ENCODE peak calls at places on chromosomes 1 and 21, in five cellular contexts. T is cardiac muscle cell, O is brain microvascular endothelial cell, M is BJ, H is uterus. V is an unnamed sample.

GRCh38 chr21:39022901-39023693 is 160.2 kb downstream of the PSMG1 start:
- DNase-seq in T (peak), O (no peak), M (no peak), H (peak), V (peak)

GRCh38 chr1:79738101-79738500 is 731.6 kb upstream of the ADGRL4 start:
- DNase-seq in T (no peak), O (no peak), M (no peak), H (no peak), V (no peak)

GRCh38 chr1:112092656-112093371 is 103.3 kb upstream of the KCND3 start:
- DNase-seq in T (no peak), O (no peak), M (no peak), H (no peak), V (no peak)

GRCh38 chr21:34996304-34997081 is 52.6 kb downstream of the RUNX1 start:
- DNase-seq in T (no peak), O (no peak), M (no peak), H (peak), V (peak)

GRCh38 chr1:97849350-97850339 is 71.2 kb downstream of the DPYD start:
- DNase-seq in T (no peak), O (peak), M (peak), H (no peak), V (peak)

GRCh38 chr21:42580793-42581201 is 67.1 kb downstream of the SLC37A1 start:
- DNase-seq in T (no peak), O (no peak), M (no peak), H (no peak), V (no peak)

GRCh38 chr21:43299441-43300277 is 127.3 kb downstream of the SIK1 start:
- DNase-seq in T (peak), O (no peak), M (no peak), H (no peak), V (no peak)

GRCh38 chr1:165117482-165117881 is 239.0 kb downstream of the LMX1A start:
- DNase-seq in T (peak), O (no peak), M (no peak), H (no peak), V (no peak)

GRCh38 chr1:180626711-180627110 is 5.1 kb upstream of the XPR1 start:
- DNase-seq in T (no peak), O (no peak), M (no peak), H (no peak), V (no peak)

GRCh38 chr1:41423511-41424191 is 60.8 kb downstream of the EDN2 start:
- DNase-seq in T (no peak), O (no peak), M (no peak), H (no peak), V (no peak)

GRCh38 chr1:94753171-94753972 is 66.8 kb upstream of the SLC44A3 start:
- DNase-seq in T (peak), O (no peak), M (no peak), H (peak), V (peak)

GRCh38 chr1:113912594-113913311 is 7.6 kb downstream of the DCLRE1B start:
- DNase-seq in T (no peak), O (peak), M (no peak), H (peak), V (peak)

GRCh38 chr21:34852438-34852837 is 183.6 kb downstream of the CLIC6 start:
- DNase-seq in T (no peak), O (no peak), M (no peak), H (no peak), V (no peak)

GRCh38 chr1:160993544-160993943 is 27.4 kb downstream of the F11R start:
- DNase-seq in T (no peak), O (peak), M (peak), H (no peak), V (peak)

GRCh38 chr1:156803086-156803851 is 13.4 kb downstream of the SH2D2A start:
- DNase-seq in T (no peak), O (no peak), M (no peak), H (no peak), V (no peak)

GRCh38 chr1:218254296-218254918 is 30.7 kb upstream of the RRP15 start:
- DNase-seq in T (peak), O (no peak), M (no peak), H (no peak), V (no peak)

GRCh38 chr1:182877331-182877730 is 38.2 kb downstream of the DHX9 start:
- DNase-seq in T (no peak), O (no peak), M (no peak), H (no peak), V (no peak)

GRCh38 chr1:227759345-227760300 is 24.4 kb downstream of the SNAP47 start:
- DNase-seq in T (no peak), O (peak), M (peak), H (peak), V (peak)

GRCh38 chr1:193211539-193211938 is 25.1 kb upstream of the B3GALT2 start:
- DNase-seq in T (peak), O (peak), M (peak), H (no peak), V (peak)

GRCh38 chr1:107529511-107530149 is 388.8 kb downstream of the NTNG1 start:
- DNase-seq in T (peak), O (peak), M (no peak), H (no peak), V (peak)

GRCh38 chr1:245168090-245168489 is 13.3 kb downstream of the KIF26B start:
- DNase-seq in T (no peak), O (no peak), M (no peak), H (no peak), V (no peak)

GRCh38 chr1:183841550-183841949 is 36.6 kb downstream of the RGL1 start:
- DNase-seq in T (no peak), O (no peak), M (no peak), H (no peak), V (no peak)

GRCh38 chr1:62241357-62242131 is 46.9 kb downstream of the L1TD1 start:
- DNase-seq in T (no peak), O (no peak), M (no peak), H (no peak), V (peak)

GRCh38 chr1:15667362-15667761 is 16.8 kb upstream of the PLEKHM2 start:
- DNase-seq in T (no peak), O (no peak), M (no peak), H (no peak), V (no peak)

DNA sequence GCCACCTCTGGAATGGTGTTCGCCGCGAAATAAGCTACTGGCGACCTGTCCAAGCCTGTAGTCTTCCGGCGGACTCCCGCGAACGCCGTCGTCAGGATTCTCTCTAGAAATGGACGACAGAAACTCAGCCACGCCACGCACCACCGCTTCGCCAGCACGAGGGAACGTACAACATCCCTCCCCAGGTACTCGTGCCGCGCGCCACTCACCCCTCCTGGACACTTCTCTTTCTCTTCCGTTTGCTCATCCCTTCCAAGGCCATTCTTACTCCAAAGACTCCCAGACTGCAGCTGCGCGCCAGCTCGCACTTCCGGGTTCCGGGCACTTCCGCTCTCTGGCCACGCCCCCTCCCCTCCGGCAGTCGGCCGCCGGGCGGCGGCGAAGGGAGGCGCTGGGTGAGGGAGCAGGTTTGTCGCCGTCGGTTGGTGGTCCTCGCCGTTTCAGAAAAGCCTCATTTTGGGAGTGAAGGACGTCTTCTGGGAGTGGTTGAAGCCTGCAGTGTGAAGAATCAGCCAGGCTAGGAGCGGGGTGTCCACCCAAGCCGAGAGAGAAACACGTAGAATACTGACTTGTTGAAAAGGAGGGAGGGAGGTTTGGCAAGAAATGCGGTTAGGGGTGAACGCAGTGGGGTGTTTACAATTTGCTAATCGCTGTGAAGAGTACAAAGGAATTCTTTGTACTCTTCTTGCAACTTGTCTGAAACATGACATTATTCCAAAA is at the start of gene RBM34:
- DNase-seq in T (peak), O (peak), M (peak), H (peak), V (peak)
- TF ChIP-seq CTCF in T (no peak), O (peak), M (peak), H (peak), V (peak)

GRCh38 chr21:15144026-15144425 is 79.2 kb upstream of the NRIP1 start:
- DNase-seq in T (no peak), O (peak), M (no peak), H (no peak), V (no peak)
- H3K4me3 ChIP-seq in T (no peak), O (no peak), M (no peak), H (no peak), V (no peak)

GRCh38 chr1:101632548-101633256 is 364.0 kb downstream of the OLFM3 start:
- DNase-seq in T (no peak), O (no peak), M (no peak), H (no peak), V (no peak)
- TF ChIP-seq CTCF in T (no peak), O (no peak), M (no peak), H (no peak), V (no peak)

DNA sequence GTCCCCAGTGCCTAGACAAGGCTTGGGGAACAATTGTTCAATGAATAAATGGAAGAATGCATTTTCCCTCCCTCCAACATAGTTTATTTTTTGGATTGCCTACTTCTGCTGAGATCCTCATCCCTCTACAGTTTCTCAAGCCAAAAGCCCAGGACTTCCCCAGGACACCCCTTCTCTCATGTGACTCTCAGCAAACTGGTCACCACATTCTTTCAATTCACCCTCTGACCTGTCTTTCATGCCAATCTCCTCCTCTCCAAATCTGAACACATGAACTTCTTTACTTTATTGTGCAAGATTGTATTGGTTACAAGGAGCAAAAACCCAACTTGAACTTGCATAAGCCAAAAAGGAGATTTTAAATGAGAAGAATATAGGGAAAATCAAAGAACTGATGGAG is 103.2 kb upstream of the JUN start:
- DNase-seq in T (no peak), O (no peak), M (no peak), H (no peak), V (peak)
- H3K4me3 ChIP-seq in T (no peak), O (no peak), M (no peak), H (no peak), V (no peak)

GRCh38 chr1:12454406-12455391 is 163.3 kb downstream of the DHRS3 start:
- DNase-seq in T (peak), O (peak), M (peak), H (peak), V (peak)
- TF ChIP-seq CTCF in T (peak), O (peak), M (peak), H (no peak), V (no peak)

DNA sequence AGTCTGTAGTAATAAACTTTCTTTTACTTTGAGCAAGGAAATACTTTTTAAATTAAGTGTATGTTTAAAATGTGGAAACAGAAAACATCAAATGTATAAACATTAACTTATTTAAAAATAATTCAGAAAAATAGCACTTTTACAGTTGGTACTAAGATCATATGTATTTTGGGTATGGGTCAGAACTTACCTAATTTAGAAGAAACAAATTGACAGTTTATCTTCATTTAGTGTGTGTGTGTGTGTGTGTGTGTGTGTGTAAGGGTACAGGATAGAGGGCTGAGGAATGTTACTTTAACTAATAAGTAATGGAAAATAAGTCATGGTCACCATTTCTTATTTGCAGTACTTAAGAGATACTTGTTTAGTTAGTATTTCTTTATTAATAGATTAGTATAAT is 3.3 kb downstream of the MAN1A2 start:
- DNase-seq in T (no peak), O (no peak), M (no peak), H (no peak), V (no peak)
- H3K4me3 ChIP-seq in T (peak), O (peak), M (no peak), H (no peak), V (peak)

DNA sequence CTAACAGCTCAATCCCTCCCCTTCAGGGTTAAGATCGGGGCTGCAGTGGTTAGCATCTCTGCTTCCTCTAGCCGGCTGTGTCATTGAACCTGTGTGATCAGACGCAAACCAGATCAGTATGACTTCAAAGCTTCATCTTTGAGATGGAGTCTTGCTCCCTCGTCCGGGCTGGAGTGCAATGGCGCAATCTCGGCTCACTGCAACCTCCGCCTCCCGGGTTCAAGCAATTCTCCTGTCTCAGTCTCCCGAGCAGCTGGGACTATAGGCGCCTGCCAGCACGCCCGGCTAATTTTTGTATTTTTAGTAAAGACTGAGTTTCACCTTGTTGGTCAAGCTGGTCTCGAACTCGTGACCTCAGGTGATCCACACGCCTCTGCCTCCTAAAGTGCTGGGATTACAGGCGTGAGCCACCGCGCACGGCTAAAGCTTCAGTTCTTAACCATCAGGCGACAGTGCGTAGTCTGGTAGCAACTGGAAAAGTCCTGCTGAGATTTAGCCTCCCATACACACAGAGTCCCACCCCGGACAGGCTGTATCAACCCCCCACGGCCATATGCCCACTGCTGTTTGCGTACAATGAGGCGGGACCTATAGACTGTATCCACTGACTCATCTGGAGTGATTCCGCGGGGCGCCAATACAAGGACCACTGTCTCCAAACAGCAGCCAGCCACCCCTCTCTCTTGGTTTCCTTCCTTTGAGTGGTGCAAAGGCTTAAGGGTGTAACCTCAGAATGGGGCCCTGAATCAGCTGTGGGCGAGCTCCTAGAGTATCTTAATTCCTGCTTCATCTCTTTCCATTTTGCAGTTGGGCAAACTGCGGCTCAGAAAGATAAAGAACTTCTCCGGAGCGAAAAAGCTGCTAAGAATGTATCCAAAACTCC is 23.3 kb downstream of the CELA3A start:
- DNase-seq in T (peak), O (peak), M (no peak), H (peak), V (peak)
- TF ChIP-seq CTCF in T (no peak), O (no peak), M (peak), H (no peak), V (no peak)

GRCh38 chr1:21318714-21319159 is 28.5 kb upstream of the ECE1 start:
- DNase-seq in T (peak), O (peak), M (no peak), H (peak), V (peak)
- H3K4me3 ChIP-seq in T (no peak), O (no peak), M (no peak), H (no peak), V (no peak)

V was measured in fibroblast of villous mesenchyme.